ENCODE peak calls at places on chromosomes 12 and 14, in ten cellular contexts. P, X, W, A, Y, D, C, R, E and F are unnamed samples.

GRCh38 chr12:89859513-89860220 is 151.0 kb upstream of the ATP2B1 start:
- DNase-seq in D (no peak), E (no peak), P (no peak), W (no peak), X (no peak), C (no peak), Y (no peak), R (no peak), A (no peak), F (no peak)

GRCh38 chr12:102957339-102958050 is at the start of gene ASCL1:
- DNase-seq in P (no peak), X (peak; percentile 10), C (no peak), R (no peak), A (no peak), W (no peak), E (no peak), Y (peak; percentile 48), D (no peak), F (no peak)

GRCh38 chr12:119547016-119547415 is 46.6 kb upstream of the TMEM233 start:
- DNase-seq in D (no peak), C (no peak), X (no peak), A (no peak), E (no peak), R (no peak), P (no peak), Y (no peak), W (no peak), F (no peak)

GRCh38 chr14:33475623-33476022 is 475.3 kb downstream of the EGLN3 start:
- DNase-seq in D (no peak), W (no peak), P (no peak), R (peak; percentile 31), X (no peak), A (no peak), C (no peak), E (no peak), Y (peak; percentile 27), F (no peak)

GRCh38 chr12:65152012-65152411 is 17.4 kb upstream of the LEMD3 start:
- DNase-seq in W (no peak), D (no peak), E (no peak), A (no peak), Y (no peak), X (no peak), P (no peak), C (no peak), R (no peak), F (no peak)

GRCh38 chr12:104570174-104570907 is 113.6 kb downstream of the CHST11 start:
- DNase-seq in E (no peak), R (no peak), A (no peak), P (no peak), C (no peak), D (no peak), X (no peak), Y (no peak), W (no peak), F (no peak)

GRCh38 chr12:68100241-68100640 is 59.3 kb downstream of the IFNG start:
- DNase-seq in Y (no peak), A (no peak), W (no peak), P (no peak), X (no peak), E (no peak), C (no peak), D (no peak), R (no peak), F (no peak)

GRCh38 chr12:122880155-122880605 is 15.7 kb downstream of the VPS37B start:
- DNase-seq in E (no peak), P (no peak), D (no peak), X (peak; percentile 78), W (no peak), R (no peak), A (no peak), Y (no peak), C (no peak), F (peak; percentile 12)

GRCh38 chr12:93518725-93519124 is 51.4 kb downstream of the MRPL42 start:
- DNase-seq in R (no peak), A (no peak), W (no peak), C (no peak), P (no peak), E (no peak), Y (peak; percentile 19), D (no peak), X (peak; percentile 83), F (no peak)

GRCh38 chr14:59905193-59905592 is 14.8 kb upstream of the LRRC9 start:
- DNase-seq in D (no peak), X (peak; percentile 13), P (no peak), Y (no peak), C (no peak), A (no peak), R (no peak), W (no peak), E (no peak), F (no peak)

GRCh38 chr12:94169495-94169894 is 21.1 kb downstream of the PLXNC1 start:
- DNase-seq in X (no peak), R (no peak), Y (no peak), W (no peak), D (no peak), C (no peak), A (no peak), P (no peak), E (no peak), F (no peak)

GRCh38 chr12:72647139-72647538 is 375.0 kb downstream of the TRHDE start:
- DNase-seq in C (no peak), P (no peak), Y (no peak), D (no peak), X (no peak), W (no peak), R (no peak), E (no peak), A (no peak), F (no peak)

GRCh38 chr12:47561746-47562145 is 144.1 kb downstream of the RPAP3 start:
- DNase-seq in D (no peak), P (no peak), R (no peak), C (no peak), A (no peak), X (no peak), W (no peak), E (no peak), Y (no peak), F (no peak)

GRCh38 chr14:57057803-57058202 is 210.9 kb downstream of the EXOC5 start:
- DNase-seq in Y (no peak), X (no peak), E (no peak), P (no peak), C (no peak), D (no peak), W (no peak), A (no peak), R (no peak), F (no peak)

GRCh38 chr12:53755451-53756290 is 3.9 kb upstream of the CISTR start:
- DNase-seq in C (no peak), A (no peak), W (no peak), Y (peak; percentile 31), P (no peak), E (no peak), R (no peak), X (no peak), D (no peak), F (no peak)

GRCh38 chr12:9134981-9135628 is 19.4 kb upstream of the A2M start:
- DNase-seq in E (no peak), D (no peak), R (peak; percentile 33), X (peak; percentile 3), C (no peak), P (no peak), Y (peak; percentile 51), W (no peak), A (peak; percentile 8), F (no peak)

GRCh38 chr12:69671597-69671996 is 27.5 kb downstream of the BEST3 start:
- DNase-seq in D (no peak), E (no peak), R (no peak), P (no peak), C (no peak), W (no peak), A (no peak), X (no peak), Y (no peak), F (no peak)

GRCh38 chr14:101963611-101964296 is 619 bp upstream of the DYNC1H1 start:
- DNase-seq in C (peak; percentile 67), Y (no peak), W (no peak), X (no peak), E (no peak), A (no peak), P (peak; percentile 48), R (no peak), D (no peak), F (no peak)
- H3K4me3 ChIP-seq in C (peak overlapping the region; percentile 100), Y (no peak overlapping the region), W (peak overlapping the region; percentile 97), X (no peak overlapping the region), E (no peak overlapping the region), A (peak overlapping the region; percentile 95), P (no peak overlapping the region), R (peak overlapping the region; percentile 13), D (peak overlapping the region; percentile 100), F (no peak overlapping the region)

GRCh38 chr14:52068741-52069616 is at the start of gene NID2:
- DNase-seq in E (peak; percentile 30), X (peak; percentile 95), D (peak; percentile 97), P (peak; percentile 94), Y (peak; percentile 77), A (no peak), W (peak; percentile 25), C (peak; percentile 84), R (peak; percentile 95), F (peak; percentile 95)
- TF ChIP-seq POLR2A in E (peak; percentile 26), X (peak; percentile 83), D (peak; percentile 46), P (peak; percentile 69), Y (no peak), A (no peak), W (peak; percentile 19), C (no peak), R (peak; percentile 5), F (no peak)

GRCh38 chr12:44827832-44828438 is 48.2 kb downstream of the NELL2 start:
- DNase-seq in E (no peak), X (no peak), W (no peak), P (no peak), R (no peak), A (no peak), D (no peak), C (no peak), Y (no peak), F (no peak)

GRCh38 chr12:44833561-44833960 is 42.6 kb downstream of the NELL2 start:
- DNase-seq in C (no peak), D (no peak), R (no peak), E (no peak), X (no peak), P (no peak), Y (no peak), W (no peak), A (no peak), F (no peak)

DNA sequence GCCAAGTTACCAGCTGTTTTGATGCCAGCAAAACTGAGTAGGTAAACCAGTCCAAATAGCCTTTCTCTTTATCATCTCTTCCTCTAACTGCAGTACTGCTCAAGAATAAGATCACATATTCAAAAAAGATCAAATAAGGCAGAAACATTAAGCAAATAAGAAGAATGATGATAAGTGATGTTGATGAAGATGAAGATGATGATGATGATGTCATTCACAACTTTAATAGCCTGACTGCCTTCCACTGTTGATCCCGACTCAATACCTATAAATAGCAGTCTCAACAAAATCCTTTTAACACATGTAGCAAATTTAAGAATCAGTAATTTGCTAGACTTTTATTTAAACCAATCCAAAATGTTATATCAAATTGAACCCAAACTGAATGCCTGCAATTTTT is 47.1 kb downstream of the NELL2 start:
- DNase-seq in P (no peak), A (no peak), C (no peak), Y (no peak), D (no peak), R (no peak), W (no peak), E (no peak), X (no peak), F (no peak)
- H3K4me3 ChIP-seq in P (no peak overlapping the region), A (no peak overlapping the region), C (no peak overlapping the region), Y (no peak overlapping the region), D (no peak overlapping the region), R (no peak overlapping the region), W (no peak overlapping the region), E (no peak overlapping the region), X (no peak overlapping the region), F (no peak overlapping the region)

GRCh38 chr12:116099664-116100432 is 177.6 kb downstream of the MED13L start:
- DNase-seq in A (no peak), C (no peak), R (no peak), Y (no peak), W (no peak), D (no peak), X (no peak), E (no peak), P (no peak), F (no peak)
- TF ChIP-seq POLR2A in A (no peak), C (no peak), R (no peak), Y (no peak), W (no peak), D (no peak), X (no peak), E (no peak), P (no peak), F (no peak)